ENCODE peak calls at places on chromosomes 16 and 17, in seven cellular contexts. One of them, this sample, is unnamed.

GRCh38 chr17:79366988-79367571 is 243.8 kb downstream of the RBFOX3 start:
- DNase-seq in GM12878: no peak
- DNase-seq in H1: no peak
- DNase-seq in SK-N-SH: no peak
- DNase-seq in HepG2: no peak
- DNase-seq in HCT116: no peak
- DNase-seq in K562: no peak
- DNase-seq in this sample: no peak

GRCh38 chr17:146983-147761 is 9.8 kb downstream of the SCGB1C2 start:
- DNase-seq in GM12878: no peak
- DNase-seq in HCT116: no peak
- DNase-seq in H1: no peak
- DNase-seq in HepG2: no peak
- DNase-seq in K562: no peak
- DNase-seq in SK-N-SH: no peak
- DNase-seq in this sample: no peak

GRCh38 chr16:56331915-56332314 is 93.4 kb downstream of the AMFR start:
- DNase-seq in HCT116: no peak
- DNase-seq in H1: no peak
- DNase-seq in SK-N-SH: no peak
- DNase-seq in K562: no peak
- DNase-seq in GM12878: no peak
- DNase-seq in HepG2: no peak
- DNase-seq in this sample: no peak

GRCh38 chr16:77833906-77834599 is 45.7 kb downstream of the VAT1L start:
- DNase-seq in H1: peak; percentile 41
- DNase-seq in HepG2: no peak
- DNase-seq in GM12878: no peak
- DNase-seq in SK-N-SH: no peak
- DNase-seq in HCT116: no peak
- DNase-seq in K562: no peak
- DNase-seq in this sample: peak; percentile 75

GRCh38 chr16:64417711-64418227 is 704.1 kb downstream of the CDH11 start:
- DNase-seq in HepG2: no peak
- DNase-seq in SK-N-SH: no peak
- DNase-seq in HCT116: no peak
- DNase-seq in H1: no peak
- DNase-seq in GM12878: no peak
- DNase-seq in K562: no peak
- DNase-seq in this sample: no peak

GRCh38 chr17:2243953-2244352 is 59.6 kb downstream of the SMG6 start:
- DNase-seq in HepG2: no peak
- DNase-seq in SK-N-SH: no peak
- DNase-seq in GM12878: no peak
- DNase-seq in K562: no peak
- DNase-seq in H1: no peak
- DNase-seq in HCT116: no peak
- DNase-seq in this sample: no peak

GRCh38 chr17:81378941-81379511 is 16.2 kb upstream of the BAHCC1 start:
- DNase-seq in HepG2: no peak
- DNase-seq in H1: no peak
- DNase-seq in K562: no peak
- DNase-seq in GM12878: no peak
- DNase-seq in HCT116: no peak
- DNase-seq in SK-N-SH: peak; percentile 50
- DNase-seq in this sample: no peak

GRCh38 chr17:21358682-21359482 is 17.3 kb upstream of the KCNJ12 start:
- DNase-seq in HCT116: no peak
- DNase-seq in HepG2: no peak
- DNase-seq in SK-N-SH: no peak
- DNase-seq in K562: no peak
- DNase-seq in H1: no peak
- DNase-seq in GM12878: no peak
- DNase-seq in this sample: no peak

GRCh38 chr16:81401035-81401950 is 43.3 kb upstream of the CMIP start:
- DNase-seq in H1: no peak
- DNase-seq in K562: peak; percentile 65
- DNase-seq in HepG2: peak; percentile 12
- DNase-seq in GM12878: no peak
- DNase-seq in HCT116: peak; percentile 66
- DNase-seq in SK-N-SH: no peak
- DNase-seq in this sample: no peak

GRCh38 chr16:81130126-81130525 is 33.9 kb upstream of the GCSH start:
- DNase-seq in SK-N-SH: no peak
- DNase-seq in K562: no peak
- DNase-seq in H1: no peak
- DNase-seq in HepG2: no peak
- DNase-seq in HCT116: no peak
- DNase-seq in GM12878: no peak
- DNase-seq in this sample: no peak

GRCh38 chr17:39716879-39717536 is 13.3 kb downstream of the MIEN1 start:
- DNase-seq in K562: no peak
- DNase-seq in H1: no peak
- DNase-seq in GM12878: no peak
- DNase-seq in HepG2: no peak
- DNase-seq in HCT116: no peak
- DNase-seq in SK-N-SH: no peak
- DNase-seq in this sample: no peak

GRCh38 chr17:79002796-79003593 is 6.6 kb downstream of the CANT1 start:
- DNase-seq in HCT116: no peak
- DNase-seq in H1: no peak
- DNase-seq in K562: no peak
- DNase-seq in GM12878: no peak
- DNase-seq in SK-N-SH: no peak
- DNase-seq in HepG2: no peak
- DNase-seq in this sample: no peak

GRCh38 chr17:41211845-41212466 is 14.5 kb upstream of the KRTAP9-2 start:
- DNase-seq in H1: no peak
- DNase-seq in SK-N-SH: no peak
- DNase-seq in GM12878: no peak
- DNase-seq in HCT116: peak; percentile 24
- DNase-seq in HepG2: no peak
- DNase-seq in K562: no peak
- DNase-seq in this sample: no peak

GRCh38 chr17:32256012-32256694 is 9.5 kb upstream of the RHBDL3 start:
- DNase-seq in SK-N-SH: no peak
- DNase-seq in K562: no peak
- DNase-seq in H1: no peak
- DNase-seq in HCT116: no peak
- DNase-seq in GM12878: no peak
- DNase-seq in HepG2: no peak
- DNase-seq in this sample: no peak

GRCh38 chr16:23597003-23597756 is 1.1 kb upstream of the NDUFAB1 start:
- DNase-seq in K562: peak; percentile 57
- DNase-seq in SK-N-SH: peak; percentile 42
- DNase-seq in GM12878: no peak
- DNase-seq in HepG2: peak; percentile 71
- DNase-seq in H1: peak; percentile 33
- DNase-seq in HCT116: peak; percentile 50
- DNase-seq in this sample: peak; percentile 43

GRCh38 chr17:68682913-68683312 is 81.7 kb upstream of the FAM20A start:
- DNase-seq in K562: no peak
- DNase-seq in HepG2: no peak
- DNase-seq in H1: no peak
- DNase-seq in GM12878: no peak
- DNase-seq in HCT116: no peak
- DNase-seq in SK-N-SH: no peak
- DNase-seq in this sample: no peak

GRCh38 chr17:63549946-63550815 is at the start of gene DCAF7:
- DNase-seq in SK-N-SH: peak; percentile 100
- DNase-seq in K562: peak; percentile 100
- DNase-seq in GM12878: peak; percentile 99
- DNase-seq in H1: peak; percentile 96
- DNase-seq in HCT116: peak; percentile 100
- DNase-seq in HepG2: peak; percentile 100
- DNase-seq in this sample: peak; percentile 98

GRCh38 chr16:5412721-5413120 is 315.1 kb upstream of the EEF2KMT start:
- DNase-seq in H1: no peak
- DNase-seq in HepG2: no peak
- DNase-seq in SK-N-SH: peak; percentile 50
- DNase-seq in HCT116: no peak
- DNase-seq in GM12878: no peak
- DNase-seq in K562: no peak
- DNase-seq in this sample: no peak

GRCh38 chr16:88345031-88345942 is 37.5 kb upstream of the ZNF469 start:
- DNase-seq in HepG2: no peak
- DNase-seq in GM12878: no peak
- DNase-seq in HCT116: no peak
- DNase-seq in H1: no peak
- DNase-seq in SK-N-SH: peak; percentile 23
- DNase-seq in K562: no peak
- DNase-seq in this sample: no peak

GRCh38 chr16:75105306-75106061 is 11.1 kb downstream of the LDHD start:
- DNase-seq in SK-N-SH: peak; percentile 84
- DNase-seq in K562: no peak
- DNase-seq in HCT116: no peak
- DNase-seq in H1: no peak
- DNase-seq in HepG2: no peak
- DNase-seq in GM12878: no peak
- DNase-seq in this sample: no peak

GRCh38 chr17:70405492-70406220 is 236.3 kb downstream of the KCNJ2 start:
- DNase-seq in H1: no peak
- DNase-seq in HepG2: no peak
- DNase-seq in GM12878: peak; percentile 41
- DNase-seq in SK-N-SH: no peak
- DNase-seq in HCT116: peak; percentile 4
- DNase-seq in K562: no peak
- DNase-seq in this sample: no peak

DNA sequence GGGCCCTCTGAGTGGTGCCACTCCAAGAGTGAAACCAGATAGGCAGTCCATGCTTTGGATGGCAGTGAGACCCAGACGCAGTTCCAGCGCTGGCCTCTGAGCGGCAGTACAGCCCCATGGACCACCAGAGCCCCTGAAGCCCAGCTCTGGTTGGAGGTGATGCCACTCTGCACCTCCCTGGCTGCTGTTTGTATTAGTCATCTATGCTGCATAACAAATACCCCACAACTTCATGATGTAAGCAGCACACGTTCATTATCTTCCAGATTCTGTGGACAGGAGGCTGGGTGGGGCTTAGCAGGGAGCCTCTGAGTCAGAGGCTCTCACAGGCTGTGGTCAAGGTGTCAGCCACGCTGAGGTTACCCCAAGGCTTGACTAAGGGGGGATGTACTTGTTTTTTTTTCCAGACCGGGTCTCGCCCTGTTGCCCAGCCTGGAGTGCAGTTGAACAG is 5.1 kb upstream of the NME4 start:
- DNase-seq in HCT116: no peak
- DNase-seq in SK-N-SH: peak; percentile 82
- DNase-seq in HepG2: peak; percentile 60
- DNase-seq in H1: peak; percentile 83
- DNase-seq in GM12878: no peak
- DNase-seq in K562: peak; percentile 62
- DNase-seq in this sample: peak; percentile 80
- TF ChIP-seq YY1 in HCT116: no peak
- TF ChIP-seq YY1 in SK-N-SH: no peak
- TF ChIP-seq YY1 in HepG2: no peak
- TF ChIP-seq YY1 in H1: no peak
- TF ChIP-seq YY1 in GM12878: peak; percentile 66
- TF ChIP-seq YY1 in K562: no peak
- TF ChIP-seq YY1 in this sample: no peak

GRCh38 chr17:44119798-44120197 is 3.6 kb downstream of the HDAC5 start:
- DNase-seq in K562: no peak
- DNase-seq in GM12878: no peak
- DNase-seq in SK-N-SH: no peak
- DNase-seq in HepG2: no peak
- DNase-seq in HCT116: no peak
- DNase-seq in H1: no peak
- DNase-seq in this sample: no peak

GRCh38 chr17:44121206-44121605 is 2.2 kb downstream of the HDAC5 start:
- DNase-seq in HepG2: no peak
- DNase-seq in H1: no peak
- DNase-seq in K562: no peak
- DNase-seq in GM12878: no peak
- DNase-seq in SK-N-SH: peak; percentile 58
- DNase-seq in HCT116: no peak
- DNase-seq in this sample: no peak

GRCh38 chr17:44119062-44119461 is 4.4 kb downstream of the HDAC5 start:
- DNase-seq in SK-N-SH: no peak
- DNase-seq in GM12878: no peak
- DNase-seq in K562: no peak
- DNase-seq in HCT116: no peak
- DNase-seq in HepG2: no peak
- DNase-seq in H1: no peak
- DNase-seq in this sample: no peak

GRCh38 chr17:44117351-44117750 is 6.1 kb downstream of the HDAC5 start:
- DNase-seq in K562: no peak
- DNase-seq in SK-N-SH: no peak
- DNase-seq in HepG2: no peak
- DNase-seq in HCT116: no peak
- DNase-seq in GM12878: no peak
- DNase-seq in H1: no peak
- DNase-seq in this sample: no peak

GRCh38 chr17:44118427-44119050 is 4.9 kb downstream of the HDAC5 start:
- DNase-seq in HepG2: no peak
- DNase-seq in GM12878: no peak
- DNase-seq in HCT116: no peak
- DNase-seq in H1: no peak
- DNase-seq in K562: no peak
- DNase-seq in SK-N-SH: no peak
- DNase-seq in this sample: no peak
- H3K4me1 ChIP-seq in HepG2: peaks cover 43% of the 10 kb centered on the region
- H3K4me1 ChIP-seq in GM12878: peaks cover 8% of the 10 kb centered on the region
- H3K4me1 ChIP-seq in HCT116: peaks cover 9% of the 10 kb centered on the region
- H3K4me1 ChIP-seq in H1: peaks cover 17% of the 10 kb centered on the region
- H3K4me1 ChIP-seq in K562: peaks cover 40% of the 10 kb centered on the region
- H3K4me1 ChIP-seq in SK-N-SH: peaks cover 4% of the 10 kb centered on the region
- H3K4me1 ChIP-seq in this sample: peaks cover 20% of the 10 kb centered on the region

GRCh38 chr17:53792997-53793396 is 29.7 kb upstream of the KIF2B start:
- DNase-seq in HCT116: no peak
- DNase-seq in K562: no peak
- DNase-seq in H1: no peak
- DNase-seq in SK-N-SH: no peak
- DNase-seq in HepG2: no peak
- DNase-seq in GM12878: no peak
- DNase-seq in this sample: no peak
- H3K4me3 ChIP-seq in HCT116: no peak overlapping the region
- H3K4me3 ChIP-seq in K562: no peak overlapping the region
- H3K4me3 ChIP-seq in H1: no peak overlapping the region
- H3K4me3 ChIP-seq in SK-N-SH: no peak overlapping the region
- H3K4me3 ChIP-seq in HepG2: no peak overlapping the region
- H3K4me3 ChIP-seq in GM12878: no peak overlapping the region
- H3K4me3 ChIP-seq in this sample: no peak overlapping the region

GRCh38 chr16:59634951-59635350 is 900.8 kb upstream of the GOT2 start:
- DNase-seq in HepG2: no peak
- DNase-seq in K562: no peak
- DNase-seq in H1: no peak
- DNase-seq in HCT116: no peak
- DNase-seq in SK-N-SH: no peak
- DNase-seq in GM12878: no peak
- DNase-seq in this sample: no peak

GRCh38 chr16:59633996-59634579 is 900.0 kb upstream of the GOT2 start:
- DNase-seq in HCT116: no peak
- DNase-seq in HepG2: no peak
- DNase-seq in GM12878: no peak
- DNase-seq in K562: no peak
- DNase-seq in H1: no peak
- DNase-seq in SK-N-SH: no peak
- DNase-seq in this sample: no peak

GRCh38 chr16:59635674-59636073 is 901.6 kb upstream of the GOT2 start:
- DNase-seq in H1: no peak
- DNase-seq in HCT116: no peak
- DNase-seq in SK-N-SH: no peak
- DNase-seq in K562: no peak
- DNase-seq in GM12878: no peak
- DNase-seq in HepG2: no peak
- DNase-seq in this sample: no peak

GRCh38 chr16:59632266-59632855 is 898.2 kb upstream of the GOT2 start:
- DNase-seq in HCT116: no peak
- DNase-seq in H1: no peak
- DNase-seq in SK-N-SH: no peak
- DNase-seq in K562: no peak
- DNase-seq in HepG2: no peak
- DNase-seq in GM12878: no peak
- DNase-seq in this sample: no peak
- TF ChIP-seq YY1 in HCT116: no peak
- TF ChIP-seq YY1 in H1: no peak
- TF ChIP-seq YY1 in SK-N-SH: no peak
- TF ChIP-seq YY1 in K562: no peak
- TF ChIP-seq YY1 in HepG2: no peak
- TF ChIP-seq YY1 in GM12878: no peak
- TF ChIP-seq YY1 in this sample: no peak

This sample was measured in NT2/D1.